ENCODE peak calls at places on chromosomes 2 and 18, in eight cellular contexts. O is putamen, R is GM12865, G is endodermal cell, N is dermis blood vessel endothelial cell, L is NCI-H524 treated with DMSO at 0.1 percent for 48 hours, P is GM20000, A is sigmoid colon. T is an unnamed sample.

GRCh38 chr2:37026050-37026449 is 58.1 kb downstream of the HEATR5B start:
- DNase-seq in O (no peak), R (peak), G (peak), N (peak), L (no peak), P (no peak), A (no peak), T (peak)

GRCh38 chr2:69272803-69273471 is 114.1 kb downstream of the GFPT1 start:
- DNase-seq in O (no peak), R (no peak), G (no peak), N (peak), L (no peak), P (no peak), A (no peak), T (peak)

GRCh38 chr2:82283075-82283474 is 1978.5 kb upstream of the LRRTM1 start:
- DNase-seq in O (no peak), R (no peak), G (no peak), N (no peak), L (no peak), P (no peak), A (no peak), T (no peak)

GRCh38 chr2:91477731-91478672 is 2786.5 kb downstream of the RPIA start:
- DNase-seq in O (no peak), R (no peak), G (peak), N (peak), L (no peak), P (no peak), A (peak), T (peak)

GRCh38 chr2:231545105-231545902 is 15.1 kb upstream of the NMUR1 start:
- DNase-seq in O (no peak), R (peak), G (no peak), N (peak), L (no peak), P (peak), A (no peak), T (peak)

GRCh38 chr2:46252891-46253659 is 44.1 kb upstream of the EPAS1 start:
- DNase-seq in O (no peak), R (no peak), G (no peak), N (peak), L (no peak), P (no peak), A (no peak), T (peak)

GRCh38 chr18:657311-657997 is at the start of gene TYMS:
- DNase-seq in O (peak), R (peak), G (peak), N (peak), L (peak), P (peak), A (no peak), T (peak)

GRCh38 chr2:45885111-45885685 is 233.7 kb downstream of the PRKCE start:
- DNase-seq in O (peak), R (no peak), G (no peak), N (no peak), L (no peak), P (no peak), A (no peak), T (no peak)

GRCh38 chr2:200377774-200378336 is 71.4 kb downstream of the SPATS2L start:
- DNase-seq in O (no peak), R (no peak), G (no peak), N (no peak), L (no peak), P (no peak), A (no peak), T (no peak)

GRCh38 chr2:224078656-224079055 is 39.6 kb upstream of the SERPINE2 start:
- DNase-seq in O (no peak), R (no peak), G (no peak), N (no peak), L (no peak), P (no peak), A (no peak), T (no peak)

GRCh38 chr2:74003494-74004211 is 18.9 kb downstream of the TET3 start:
- DNase-seq in O (peak), R (no peak), G (peak), N (no peak), L (no peak), P (no peak), A (no peak), T (peak)

GRCh38 chr18:13611058-13611615 is 115.2 kb downstream of the FAM210A start:
- DNase-seq in O (peak), R (peak), G (peak), N (peak), L (no peak), P (peak), A (peak), T (no peak)

GRCh38 chr2:9380702-9381628 is 42.4 kb downstream of the ITGB1BP1 start:
- DNase-seq in O (no peak), R (no peak), G (peak), N (peak), L (no peak), P (no peak), A (peak), T (peak)

GRCh38 chr2:226554726-226555125 is 244.9 kb downstream of the IRS1 start:
- DNase-seq in O (no peak), R (no peak), G (no peak), N (no peak), L (peak), P (no peak), A (no peak), T (no peak)

GRCh38 chr2:218722876-218723477 is 12.3 kb downstream of the TTLL4 start:
- DNase-seq in O (no peak), R (no peak), G (no peak), N (no peak), L (no peak), P (no peak), A (no peak), T (no peak)

GRCh38 chr2:138948070-138948539 is 167.9 kb upstream of the NXPH2 start:
- DNase-seq in O (no peak), R (peak), G (no peak), N (no peak), L (no peak), P (no peak), A (no peak), T (peak)

GRCh38 chr18:32919799-32920198 is 147.0 kb upstream of the KLHL14 start:
- DNase-seq in O (no peak), R (peak), G (peak), N (peak), L (peak), P (peak), A (no peak), T (peak)

GRCh38 chr2:85741811-85742507 is 11.8 kb upstream of the ATOH8 start:
- DNase-seq in O (peak), R (no peak), G (no peak), N (peak), L (no peak), P (no peak), A (peak), T (peak)

GRCh38 chr2:120546077-120546864 is 189.4 kb upstream of the GLI2 start:
- DNase-seq in O (no peak), R (no peak), G (peak), N (no peak), L (no peak), P (no peak), A (peak), T (peak)

GRCh38 chr2:100104718-100105677 is 37.4 kb downstream of the AFF3 start:
- DNase-seq in O (peak), R (no peak), G (peak), N (peak), L (no peak), P (peak), A (no peak), T (no peak)

T was measured in iris pigment epithelial cell.